ENCODE peak calls at places on chromosomes 12 and 14, in ten cellular contexts. One of them, this sample, is unnamed.

GRCh38 chr12:106193404-106194215 is 54.2 kb downstream of the CKAP4 start:
- DNase-seq in stimulated activated CD4-positive, alpha-beta T cell treated with anti-CD3 and anti-CD28 coated beads, Interleukin-15, amount 100 ng/mL, for 24 hours: no peak
- DNase-seq in ureter: no peak
- DNase-seq in naive thymus-derived CD8-positive, alpha-beta T cell: no peak
- DNase-seq in breast epithelium: no peak
- DNase-seq in HuH-7.5: no peak
- DNase-seq in ACHN: no peak
- DNase-seq in lower leg skin: no peak
- DNase-seq in AG08395: no peak
- DNase-seq in AG09319: no peak
- DNase-seq in this sample: no peak

GRCh38 chr12:79344855-79345840 is 345.6 kb downstream of the PAWR start:
- DNase-seq in stimulated activated CD4-positive, alpha-beta T cell treated with anti-CD3 and anti-CD28 coated beads, Interleukin-15, amount 100 ng/mL, for 24 hours: peak
- DNase-seq in ureter: no peak
- DNase-seq in naive thymus-derived CD8-positive, alpha-beta T cell: no peak
- DNase-seq in breast epithelium: no peak
- DNase-seq in HuH-7.5: peak
- DNase-seq in ACHN: peak
- DNase-seq in lower leg skin: no peak
- DNase-seq in AG08395: peak
- DNase-seq in AG09319: no peak
- DNase-seq in this sample: peak

GRCh38 chr12:49901986-49902385 is 1.7 kb downstream of the FAIM2 start:
- DNase-seq in stimulated activated CD4-positive, alpha-beta T cell treated with anti-CD3 and anti-CD28 coated beads, Interleukin-15, amount 100 ng/mL, for 24 hours: no peak
- DNase-seq in ureter: no peak
- DNase-seq in naive thymus-derived CD8-positive, alpha-beta T cell: no peak
- DNase-seq in breast epithelium: no peak
- DNase-seq in HuH-7.5: no peak
- DNase-seq in ACHN: no peak
- DNase-seq in lower leg skin: no peak
- DNase-seq in AG08395: no peak
- DNase-seq in AG09319: no peak
- DNase-seq in this sample: no peak

GRCh38 chr12:95838125-95838524 is 20.6 kb upstream of the SNRPF start:
- DNase-seq in stimulated activated CD4-positive, alpha-beta T cell treated with anti-CD3 and anti-CD28 coated beads, Interleukin-15, amount 100 ng/mL, for 24 hours: no peak
- DNase-seq in ureter: no peak
- DNase-seq in naive thymus-derived CD8-positive, alpha-beta T cell: no peak
- DNase-seq in breast epithelium: peak
- DNase-seq in HuH-7.5: no peak
- DNase-seq in ACHN: peak
- DNase-seq in lower leg skin: peak
- DNase-seq in AG08395: peak
- DNase-seq in AG09319: peak
- DNase-seq in this sample: peak

GRCh38 chr14:77040995-77041744 is 12.7 kb upstream of the IRF2BPL start:
- DNase-seq in stimulated activated CD4-positive, alpha-beta T cell treated with anti-CD3 and anti-CD28 coated beads, Interleukin-15, amount 100 ng/mL, for 24 hours: peak
- DNase-seq in ureter: no peak
- DNase-seq in naive thymus-derived CD8-positive, alpha-beta T cell: no peak
- DNase-seq in breast epithelium: no peak
- DNase-seq in HuH-7.5: no peak
- DNase-seq in ACHN: no peak
- DNase-seq in lower leg skin: no peak
- DNase-seq in AG08395: no peak
- DNase-seq in AG09319: no peak
- DNase-seq in this sample: no peak

GRCh38 chr14:103871596-103872480 is 24.5 kb upstream of the PPP1R13B start:
- DNase-seq in stimulated activated CD4-positive, alpha-beta T cell treated with anti-CD3 and anti-CD28 coated beads, Interleukin-15, amount 100 ng/mL, for 24 hours: peak
- DNase-seq in ureter: peak
- DNase-seq in naive thymus-derived CD8-positive, alpha-beta T cell: peak
- DNase-seq in breast epithelium: peak
- DNase-seq in HuH-7.5: no peak
- DNase-seq in ACHN: no peak
- DNase-seq in lower leg skin: no peak
- DNase-seq in AG08395: no peak
- DNase-seq in AG09319: no peak
- DNase-seq in this sample: no peak

GRCh38 chr12:70824511-70824910 is 96.0 kb downstream of the PTPRR start:
- DNase-seq in stimulated activated CD4-positive, alpha-beta T cell treated with anti-CD3 and anti-CD28 coated beads, Interleukin-15, amount 100 ng/mL, for 24 hours: no peak
- DNase-seq in ureter: no peak
- DNase-seq in naive thymus-derived CD8-positive, alpha-beta T cell: no peak
- DNase-seq in breast epithelium: no peak
- DNase-seq in HuH-7.5: peak
- DNase-seq in ACHN: no peak
- DNase-seq in lower leg skin: no peak
- DNase-seq in AG08395: no peak
- DNase-seq in AG09319: no peak
- DNase-seq in this sample: no peak

GRCh38 chr14:50383618-50384225 is 13.0 kb downstream of the CDKL1 start:
- DNase-seq in stimulated activated CD4-positive, alpha-beta T cell treated with anti-CD3 and anti-CD28 coated beads, Interleukin-15, amount 100 ng/mL, for 24 hours: no peak
- DNase-seq in ureter: no peak
- DNase-seq in naive thymus-derived CD8-positive, alpha-beta T cell: no peak
- DNase-seq in breast epithelium: no peak
- DNase-seq in HuH-7.5: no peak
- DNase-seq in ACHN: no peak
- DNase-seq in lower leg skin: no peak
- DNase-seq in AG08395: no peak
- DNase-seq in AG09319: no peak
- DNase-seq in this sample: no peak

GRCh38 chr14:92328664-92329255 is 5.8 kb downstream of the SLC24A4 start:
- DNase-seq in stimulated activated CD4-positive, alpha-beta T cell treated with anti-CD3 and anti-CD28 coated beads, Interleukin-15, amount 100 ng/mL, for 24 hours: no peak
- DNase-seq in ureter: no peak
- DNase-seq in naive thymus-derived CD8-positive, alpha-beta T cell: no peak
- DNase-seq in breast epithelium: no peak
- DNase-seq in HuH-7.5: no peak
- DNase-seq in ACHN: no peak
- DNase-seq in lower leg skin: no peak
- DNase-seq in AG08395: peak
- DNase-seq in AG09319: no peak
- DNase-seq in this sample: no peak

GRCh38 chr14:23578560-23579310 is at the start of gene JPH4:
- DNase-seq in stimulated activated CD4-positive, alpha-beta T cell treated with anti-CD3 and anti-CD28 coated beads, Interleukin-15, amount 100 ng/mL, for 24 hours: no peak
- DNase-seq in ureter: no peak
- DNase-seq in naive thymus-derived CD8-positive, alpha-beta T cell: no peak
- DNase-seq in breast epithelium: no peak
- DNase-seq in HuH-7.5: no peak
- DNase-seq in ACHN: no peak
- DNase-seq in lower leg skin: no peak
- DNase-seq in AG08395: no peak
- DNase-seq in AG09319: no peak
- DNase-seq in this sample: no peak

This sample was measured in brain microvascular endothelial cell.